ENCODE peak calls at places on chromosomes 13 and 19, in five cellular contexts. A, Y, T, S and H are unnamed samples.

GRCh38 chr19:3494051-3494450 is 6.4 kb downstream of the DOHH start:
- ATAC-seq in S (peak; percentile 40), T (peak; percentile 37), A (peak; percentile 70), Y (peak; percentile 98), H (no peak)

GRCh38 chr13:76161143-76161542 is 525.0 kb downstream of the LMO7 start:
- ATAC-seq in T (peak; percentile 45), S (no peak), A (no peak), Y (no peak), H (peak; percentile 13)

GRCh38 chr19:11612816-11613511 is 15.7 kb downstream of the ZNF627 start:
- ATAC-seq in Y (no peak), A (no peak), T (no peak), S (peak; percentile 45), H (no peak)

GRCh38 chr19:2252481-2253105 is 3.5 kb downstream of the AMH start:
- ATAC-seq in A (no peak), T (no peak), S (peak; percentile 11), Y (no peak), H (no peak)

GRCh38 chr19:927707-928401 is 2.0 kb downstream of the ARID3A start:
- ATAC-seq in S (peak; percentile 12), A (no peak), Y (no peak), T (no peak), H (no peak)

GRCh38 chr13:42396501-42396900 is 124.5 kb downstream of the AKAP11 start:
- ATAC-seq in S (no peak), A (peak; percentile 14), T (no peak), Y (no peak), H (no peak)

GRCh38 chr19:58154679-58155648 is 4.4 kb upstream of the ZNF329 start:
- ATAC-seq in A (peak; percentile 28), Y (peak; percentile 94), S (peak; percentile 92), T (peak; percentile 99), H (peak; percentile 98)

GRCh38 chr13:26423634-26424033 is 133.8 kb upstream of the WASF3 start:
- ATAC-seq in S (no peak), T (peak; percentile 93), Y (no peak), A (no peak), H (peak; percentile 96)

GRCh38 chr13:31069808-31070544 is 91.7 kb downstream of the HSPH1 start:
- ATAC-seq in Y (no peak), T (no peak), S (no peak), A (no peak), H (no peak)

GRCh38 chr13:49585220-49586157 is at the start of gene RCBTB1:
- ATAC-seq in S (peak; percentile 92), Y (peak; percentile 97), A (peak; percentile 99), T (peak; percentile 99), H (peak; percentile 97)

GRCh38 chr19:51493776-51494175 is 7.8 kb downstream of the SIGLEC12 start:
- ATAC-seq in T (peak; percentile 39), S (no peak), A (no peak), Y (no peak), H (no peak)

GRCh38 chr19:5738423-5738822 is 18.0 kb downstream of the CATSPERD start:
- ATAC-seq in S (peak; percentile 66), Y (no peak), T (no peak), A (no peak), H (no peak)

GRCh38 chr19:19502808-19503602 is 12.3 kb downstream of the TSSK6 start:
- ATAC-seq in S (no peak), T (no peak), Y (no peak), A (no peak), H (no peak)

GRCh38 chr13:46830405-46831005 is 33.5 kb upstream of the ESD start:
- ATAC-seq in Y (no peak), T (no peak), A (no peak), S (no peak), H (no peak)

GRCh38 chr13:114104626-114105350 is 27.6 kb downstream of the RASA3 start:
- ATAC-seq in T (no peak), S (no peak), Y (no peak), A (no peak), H (no peak)

GRCh38 chr13:22127277-22128143 is 456.6 kb downstream of the FGF9 start:
- ATAC-seq in Y (no peak), S (no peak), T (no peak), A (peak; percentile 36), H (no peak)

GRCh38 chr13:42495751-42496150 is 78.2 kb upstream of the TNFSF11 start:
- ATAC-seq in S (no peak), Y (no peak), A (peak; percentile 58), T (no peak), H (no peak)

GRCh38 chr19:44722131-44723121 is 23.5 kb downstream of the CEACAM16 start:
- ATAC-seq in A (peak; percentile 52), Y (no peak), S (no peak), T (no peak), H (no peak)

GRCh38 chr13:44578064-44578394 is 1.9 kb upstream of the TSC22D1 start:
- ATAC-seq in T (peak; percentile 40), A (no peak), Y (peak; percentile 4), S (peak; percentile 40), H (peak; percentile 4)

GRCh38 chr13:74574964-74575728 is 440.9 kb upstream of the KLF12 start:
- ATAC-seq in T (peak; percentile 42), S (no peak), Y (no peak), A (no peak), H (peak; percentile 2)

GRCh38 chr19:5308471-5309437 is 31.9 kb downstream of the PTPRS start:
- ATAC-seq in T (peak; percentile 78), S (no peak), A (peak; percentile 19), Y (peak; percentile 89), H (peak; percentile 92)

GRCh38 chr19:23547816-23548430 is 139.1 kb downstream of the ZNF675 start:
- ATAC-seq in Y (no peak), S (no peak), T (no peak), A (no peak), H (no peak)

GRCh38 chr13:21124853-21125252 is 51.5 kb downstream of the SKA3 start:
- ATAC-seq in Y (no peak), A (no peak), T (no peak), S (peak; percentile 86), H (no peak)

GRCh38 chr13:109998808-109999528 is 212.6 kb upstream of the IRS2 start:
- ATAC-seq in T (peak; percentile 40), S (no peak), A (no peak), Y (no peak), H (no peak)

GRCh38 chr19:44050740-44051653 is 839 bp upstream of the ZNF223 start:
- ATAC-seq in T (peak; percentile 36), S (no peak), A (peak; percentile 36), Y (peak; percentile 53), H (no peak)

GRCh38 chr13:110509971-110510786 is 51.3 kb downstream of the RAB20 start:
- ATAC-seq in S (no peak), A (peak; percentile 81), Y (peak; percentile 73), T (peak; percentile 19), H (peak; percentile 10)

GRCh38 chr13:46605824-46606554 is 53.0 kb downstream of the LRCH1 start:
- ATAC-seq in Y (no peak), S (no peak), T (peak; percentile 56), A (peak; percentile 78), H (no peak)

GRCh38 chr19:34474233-34474989 is 7.1 kb upstream of the WTIP start:
- ATAC-seq in A (no peak), S (no peak), T (no peak), Y (no peak), H (no peak)

GRCh38 chr13:60611523-60611922 is 214.5 kb downstream of the TDRD3 start:
- ATAC-seq in S (no peak), A (no peak), T (no peak), Y (no peak), H (no peak)

GRCh38 chr13:113410472-113411201 is 42.7 kb downstream of the ADPRHL1 start:
- ATAC-seq in T (peak; percentile 57), S (peak; percentile 37), A (no peak), Y (peak; percentile 38), H (peak; percentile 39)

GRCh38 chr13:73000027-73000674 is 58.7 kb upstream of the KLF5 start:
- ATAC-seq in S (no peak), T (no peak), Y (peak; percentile 49), A (peak; percentile 83), H (no peak)

GRCh38 chr19:40610396-40611064 is 9.4 kb downstream of the LTBP4 start:
- ATAC-seq in A (peak; percentile 1), T (no peak), S (no peak), Y (no peak), H (peak; percentile 5)

GRCh38 chr13:36673838-36674326 is at the start of gene SERTM1:
- ATAC-seq in A (no peak), T (peak; percentile 82), Y (no peak), S (no peak), H (peak; percentile 34)

GRCh38 chr13:43433691-43434121 is 353.1 kb downstream of the ENOX1 start:
- ATAC-seq in T (peak; percentile 10), A (no peak), S (no peak), Y (no peak), H (no peak)

GRCh38 chr13:114090476-114090875 is 41.9 kb downstream of the RASA3 start:
- ATAC-seq in Y (no peak), A (no peak), S (no peak), T (no peak), H (no peak)

GRCh38 chr13:81395368-81395767 is 1054.4 kb upstream of the SPRY2 start:
- ATAC-seq in Y (peak; percentile 99), S (peak; percentile 81), A (peak; percentile 69), T (no peak), H (no peak)
- TF ChIP-seq POLR2A in Y (no peak), S (no peak), A (no peak), T (no peak), H (no peak)

GRCh38 chr13:66972659-66973058 is 257.5 kb downstream of the PCDH9 start:
- ATAC-seq in A (no peak), S (no peak), Y (no peak), T (no peak), H (no peak)
- TF ChIP-seq EP300 in A (no peak), S (no peak), Y (no peak), T (no peak), H (no peak)

GRCh38 chr19:7654401-7654800 is 14.4 kb upstream of the RETN start:
- ATAC-seq in T (no peak), Y (no peak), A (no peak), S (no peak), H (no peak)

GRCh38 chr19:7655581-7655980 is 13.3 kb upstream of the RETN start:
- ATAC-seq in T (peak; percentile 48), Y (no peak), A (no peak), S (no peak), H (no peak)

GRCh38 chr19:7648265-7649014 is 11.5 kb downstream of the STXBP2 start:
- ATAC-seq in S (no peak), Y (no peak), A (no peak), T (no peak), H (no peak)

GRCh38 chr19:7650148-7650547 is 13.2 kb downstream of the STXBP2 start:
- ATAC-seq in Y (no peak), A (no peak), S (no peak), T (no peak), H (no peak)

GRCh38 chr19:7652061-7652641 is 15.2 kb downstream of the STXBP2 start:
- ATAC-seq in Y (peak; percentile 88), A (peak; percentile 87), S (peak; percentile 88), T (peak; percentile 89), H (peak; percentile 90)
- TF ChIP-seq POLR2AphosphoS5 in Y (no peak), A (no peak), S (no peak), T (peak; percentile 66), H (no peak)

DNA sequence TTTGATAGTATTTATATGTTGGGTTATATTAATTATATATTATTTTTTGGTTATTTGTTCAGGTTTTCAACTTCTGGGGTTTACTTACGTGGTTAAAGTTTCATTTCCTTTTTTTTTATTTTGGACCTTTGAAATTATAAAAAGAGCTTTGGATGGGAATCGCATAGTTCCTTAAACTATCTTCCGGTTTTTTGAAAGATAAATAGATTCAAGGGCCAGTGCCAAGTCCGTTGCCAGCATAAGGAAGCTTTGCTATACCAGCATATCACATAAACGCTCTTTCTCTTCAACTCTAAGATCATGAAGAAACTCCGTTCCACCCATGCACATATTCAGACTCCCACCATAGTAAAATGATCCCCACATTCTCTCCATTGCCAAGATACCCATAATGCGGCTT is 7.4 kb upstream of the OXGR1 start:
- ATAC-seq in Y (no peak), S (no peak), T (peak; percentile 39), A (no peak), H (no peak)
- TF ChIP-seq POLR2A in Y (no peak), S (no peak), T (no peak), A (no peak), H (no peak)